ENCODE peak calls at places on chromosomes 7 and 10, in eight cellular contexts. One of them, this sample, is unnamed.

GRCh38 chr10:21399392-21400015 is 126.0 kb downstream of the SKIDA1 start:
- DNase-seq in OCI-LY7: no peak
- DNase-seq in left ventricle myocardium inferior: no peak
- DNase-seq in suprapubic skin: no peak
- DNase-seq in right atrium auricular region: no peak
- DNase-seq in body of pancreas: no peak
- DNase-seq in HCT116: no peak
- DNase-seq in A549: peak; percentile 34
- DNase-seq in this sample: no peak

GRCh38 chr10:21297525-21298383 is 227.7 kb downstream of the SKIDA1 start:
- DNase-seq in HCT116: no peak
- DNase-seq in right atrium auricular region: no peak
- DNase-seq in A549: no peak
- DNase-seq in OCI-LY7: no peak
- DNase-seq in left ventricle myocardium inferior: no peak
- DNase-seq in body of pancreas: no peak
- DNase-seq in suprapubic skin: no peak
- DNase-seq in this sample: no peak

GRCh38 chr7:132942721-132943120 is 139.2 kb downstream of the CHCHD3 start:
- DNase-seq in left ventricle myocardium inferior: no peak
- DNase-seq in OCI-LY7: no peak
- DNase-seq in suprapubic skin: no peak
- DNase-seq in body of pancreas: no peak
- DNase-seq in HCT116: no peak
- DNase-seq in A549: no peak
- DNase-seq in right atrium auricular region: no peak
- DNase-seq in this sample: no peak

GRCh38 chr10:12181065-12181775 is 14.5 kb downstream of the NUDT5 start:
- DNase-seq in left ventricle myocardium inferior: no peak
- DNase-seq in right atrium auricular region: no peak
- DNase-seq in A549: no peak
- DNase-seq in HCT116: no peak
- DNase-seq in suprapubic skin: no peak
- DNase-seq in OCI-LY7: no peak
- DNase-seq in body of pancreas: peak; percentile 44
- DNase-seq in this sample: peak; percentile 8

GRCh38 chr7:2405601-2406345 is 2.4 kb downstream of the CHST12 start:
- DNase-seq in HCT116: no peak
- DNase-seq in OCI-LY7: peak; percentile 64
- DNase-seq in right atrium auricular region: no peak
- DNase-seq in body of pancreas: no peak
- DNase-seq in A549: no peak
- DNase-seq in suprapubic skin: no peak
- DNase-seq in left ventricle myocardium inferior: no peak
- DNase-seq in this sample: no peak

GRCh38 chr10:22958338-22958737 is 30.5 kb downstream of the ARMC3 start:
- DNase-seq in left ventricle myocardium inferior: no peak
- DNase-seq in A549: no peak
- DNase-seq in OCI-LY7: no peak
- DNase-seq in right atrium auricular region: no peak
- DNase-seq in HCT116: no peak
- DNase-seq in body of pancreas: no peak
- DNase-seq in suprapubic skin: no peak
- DNase-seq in this sample: no peak

GRCh38 chr7:8160810-8161209 is 101.2 kb downstream of the ICA1 start:
- DNase-seq in OCI-LY7: no peak
- DNase-seq in right atrium auricular region: no peak
- DNase-seq in left ventricle myocardium inferior: no peak
- DNase-seq in suprapubic skin: no peak
- DNase-seq in body of pancreas: no peak
- DNase-seq in HCT116: no peak
- DNase-seq in A549: no peak
- DNase-seq in this sample: no peak

GRCh38 chr7:29140873-29141468 is 5.4 kb downstream of the CPVL start:
- DNase-seq in right atrium auricular region: no peak
- DNase-seq in suprapubic skin: no peak
- DNase-seq in body of pancreas: peak; percentile 50
- DNase-seq in A549: no peak
- DNase-seq in left ventricle myocardium inferior: no peak
- DNase-seq in HCT116: no peak
- DNase-seq in OCI-LY7: no peak
- DNase-seq in this sample: no peak

GRCh38 chr7:14375998-14376397 is 386.5 kb upstream of the ETV1 start:
- DNase-seq in A549: no peak
- DNase-seq in suprapubic skin: no peak
- DNase-seq in body of pancreas: no peak
- DNase-seq in OCI-LY7: no peak
- DNase-seq in right atrium auricular region: no peak
- DNase-seq in left ventricle myocardium inferior: no peak
- DNase-seq in HCT116: no peak
- DNase-seq in this sample: no peak

GRCh38 chr7:27143022-27143949 is at the start of gene HOXA5:
- DNase-seq in A549: peak; percentile 95
- DNase-seq in suprapubic skin: peak; percentile 80
- DNase-seq in HCT116: no peak
- DNase-seq in right atrium auricular region: no peak
- DNase-seq in OCI-LY7: peak; percentile 48
- DNase-seq in body of pancreas: peak; percentile 65
- DNase-seq in left ventricle myocardium inferior: no peak
- DNase-seq in this sample: no peak

GRCh38 chr7:71682841-71683341 is 550.9 kb downstream of the GALNT17 start:
- DNase-seq in right atrium auricular region: no peak
- DNase-seq in left ventricle myocardium inferior: no peak
- DNase-seq in OCI-LY7: no peak
- DNase-seq in body of pancreas: no peak
- DNase-seq in suprapubic skin: no peak
- DNase-seq in A549: no peak
- DNase-seq in HCT116: no peak
- DNase-seq in this sample: no peak

GRCh38 chr10:91163709-91164474 is 56.6 kb upstream of the PCGF5 start:
- DNase-seq in right atrium auricular region: peak; percentile 89
- DNase-seq in body of pancreas: peak; percentile 81
- DNase-seq in suprapubic skin: peak; percentile 89
- DNase-seq in HCT116: peak; percentile 15
- DNase-seq in A549: peak; percentile 76
- DNase-seq in OCI-LY7: no peak
- DNase-seq in left ventricle myocardium inferior: peak; percentile 41
- DNase-seq in this sample: peak; percentile 40
- TF ChIP-seq CTCF in right atrium auricular region: no peak
- TF ChIP-seq CTCF in body of pancreas: no peak
- TF ChIP-seq CTCF in suprapubic skin: no peak
- TF ChIP-seq CTCF in HCT116: no peak
- TF ChIP-seq CTCF in A549: no peak
- TF ChIP-seq CTCF in OCI-LY7: peak; percentile 24
- TF ChIP-seq CTCF in left ventricle myocardium inferior: no peak
- TF ChIP-seq CTCF in this sample: no peak

GRCh38 chr10:44413416-44413815 is 28.5 kb upstream of the CXCL12 start:
- DNase-seq in OCI-LY7: no peak
- DNase-seq in A549: no peak
- DNase-seq in HCT116: no peak
- DNase-seq in suprapubic skin: no peak
- DNase-seq in left ventricle myocardium inferior: no peak
- DNase-seq in body of pancreas: no peak
- DNase-seq in right atrium auricular region: no peak
- DNase-seq in this sample: no peak

GRCh38 chr10:44416976-44417375 is 32.1 kb upstream of the CXCL12 start:
- DNase-seq in body of pancreas: no peak
- DNase-seq in HCT116: no peak
- DNase-seq in OCI-LY7: no peak
- DNase-seq in right atrium auricular region: no peak
- DNase-seq in left ventricle myocardium inferior: no peak
- DNase-seq in suprapubic skin: no peak
- DNase-seq in A549: no peak
- DNase-seq in this sample: no peak

GRCh38 chr10:44415121-44415520 is 30.2 kb upstream of the CXCL12 start:
- DNase-seq in A549: no peak
- DNase-seq in OCI-LY7: no peak
- DNase-seq in HCT116: no peak
- DNase-seq in left ventricle myocardium inferior: no peak
- DNase-seq in body of pancreas: no peak
- DNase-seq in suprapubic skin: no peak
- DNase-seq in right atrium auricular region: no peak
- DNase-seq in this sample: no peak

GRCh38 chr10:44416021-44416758 is 31.3 kb upstream of the CXCL12 start:
- DNase-seq in suprapubic skin: peak; percentile 50
- DNase-seq in body of pancreas: no peak
- DNase-seq in left ventricle myocardium inferior: no peak
- DNase-seq in OCI-LY7: no peak
- DNase-seq in A549: no peak
- DNase-seq in HCT116: no peak
- DNase-seq in right atrium auricular region: peak; percentile 54
- DNase-seq in this sample: no peak

DNA sequence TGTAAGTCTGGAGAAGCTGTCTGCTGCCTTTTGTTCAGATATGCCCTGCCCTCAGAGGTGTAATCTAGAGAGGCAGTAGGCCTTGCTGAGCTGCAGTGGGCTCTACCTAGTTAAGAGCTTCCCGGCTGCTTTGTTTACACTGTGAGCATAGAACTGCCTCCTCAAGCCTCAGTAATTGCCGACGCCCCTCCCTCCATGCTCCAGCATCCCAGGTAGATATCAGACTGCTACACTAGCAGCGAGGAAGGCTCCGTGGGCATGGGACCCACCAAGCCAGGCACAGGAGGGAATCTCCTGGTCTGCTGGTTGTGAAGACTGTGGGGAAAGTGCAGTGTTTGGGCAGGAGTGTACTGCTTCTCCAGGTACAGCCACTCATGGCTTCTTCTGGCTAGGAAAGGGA is 26.4 kb upstream of the CXCL12 start:
- DNase-seq in left ventricle myocardium inferior: no peak
- DNase-seq in OCI-LY7: no peak
- DNase-seq in suprapubic skin: no peak
- DNase-seq in HCT116: no peak
- DNase-seq in A549: no peak
- DNase-seq in body of pancreas: no peak
- DNase-seq in right atrium auricular region: no peak
- DNase-seq in this sample: no peak
- H3K4me3 ChIP-seq in left ventricle myocardium inferior: no peak overlapping the region
- H3K4me3 ChIP-seq in OCI-LY7: no peak overlapping the region
- H3K4me3 ChIP-seq in suprapubic skin: no peak overlapping the region
- H3K4me3 ChIP-seq in HCT116: no peak overlapping the region
- H3K4me3 ChIP-seq in A549: no peak overlapping the region
- H3K4me3 ChIP-seq in body of pancreas: no peak overlapping the region
- H3K4me3 ChIP-seq in right atrium auricular region: no peak overlapping the region
- H3K4me3 ChIP-seq in this sample: no peak overlapping the region

GRCh38 chr7:729154-730000 is 2.3 kb upstream of the PRKAR1B start:
- DNase-seq in OCI-LY7: no peak
- DNase-seq in body of pancreas: no peak
- DNase-seq in A549: no peak
- DNase-seq in suprapubic skin: no peak
- DNase-seq in HCT116: no peak
- DNase-seq in left ventricle myocardium inferior: no peak
- DNase-seq in right atrium auricular region: no peak
- DNase-seq in this sample: no peak

GRCh38 chr7:732094-732541 is 5.0 kb upstream of the PRKAR1B start:
- DNase-seq in body of pancreas: peak; percentile 88
- DNase-seq in OCI-LY7: no peak
- DNase-seq in left ventricle myocardium inferior: peak; percentile 51
- DNase-seq in HCT116: peak; percentile 24
- DNase-seq in suprapubic skin: peak; percentile 78
- DNase-seq in right atrium auricular region: no peak
- DNase-seq in A549: peak; percentile 41
- DNase-seq in this sample: no peak

GRCh38 chr7:730501-731439 is 3.7 kb upstream of the PRKAR1B start:
- DNase-seq in left ventricle myocardium inferior: no peak
- DNase-seq in body of pancreas: no peak
- DNase-seq in right atrium auricular region: no peak
- DNase-seq in HCT116: no peak
- DNase-seq in suprapubic skin: no peak
- DNase-seq in OCI-LY7: no peak
- DNase-seq in A549: no peak
- DNase-seq in this sample: no peak

GRCh38 chr7:732556-732955 is 5.5 kb upstream of the PRKAR1B start:
- DNase-seq in left ventricle myocardium inferior: no peak
- DNase-seq in body of pancreas: no peak
- DNase-seq in suprapubic skin: no peak
- DNase-seq in OCI-LY7: no peak
- DNase-seq in right atrium auricular region: no peak
- DNase-seq in A549: no peak
- DNase-seq in HCT116: no peak
- DNase-seq in this sample: no peak

GRCh38 chr7:731440-732085 is 4.5 kb upstream of the PRKAR1B start:
- DNase-seq in right atrium auricular region: no peak
- DNase-seq in OCI-LY7: no peak
- DNase-seq in body of pancreas: no peak
- DNase-seq in A549: no peak
- DNase-seq in HCT116: no peak
- DNase-seq in suprapubic skin: peak; percentile 44
- DNase-seq in left ventricle myocardium inferior: no peak
- DNase-seq in this sample: no peak
- H3K4me1 ChIP-seq in right atrium auricular region: no peaks in the 10 kb centered on the region
- H3K4me1 ChIP-seq in OCI-LY7: peaks cover 10% of the 10 kb centered on the region
- H3K4me1 ChIP-seq in body of pancreas: peaks cover 23% of the 10 kb centered on the region
- H3K4me1 ChIP-seq in A549: peaks cover 13% of the 10 kb centered on the region
- H3K4me1 ChIP-seq in HCT116: peaks cover 21% of the 10 kb centered on the region
- H3K4me1 ChIP-seq in suprapubic skin: peaks cover 19% of the 10 kb centered on the region
- H3K4me1 ChIP-seq in left ventricle myocardium inferior: peaks cover 52% of the 10 kb centered on the region
- H3K4me1 ChIP-seq in this sample: peaks cover 9% of the 10 kb centered on the region

GRCh38 chr7:36906448-36906847 is 182.2 kb upstream of the AOAH start:
- DNase-seq in HCT116: no peak
- DNase-seq in right atrium auricular region: no peak
- DNase-seq in left ventricle myocardium inferior: no peak
- DNase-seq in suprapubic skin: no peak
- DNase-seq in A549: no peak
- DNase-seq in body of pancreas: no peak
- DNase-seq in OCI-LY7: no peak
- DNase-seq in this sample: no peak

GRCh38 chr7:36910859-36911258 is 186.6 kb upstream of the AOAH start:
- DNase-seq in HCT116: no peak
- DNase-seq in OCI-LY7: no peak
- DNase-seq in suprapubic skin: no peak
- DNase-seq in A549: no peak
- DNase-seq in left ventricle myocardium inferior: no peak
- DNase-seq in right atrium auricular region: no peak
- DNase-seq in body of pancreas: no peak
- DNase-seq in this sample: no peak

GRCh38 chr7:36911788-36912187 is 187.5 kb upstream of the AOAH start:
- DNase-seq in HCT116: no peak
- DNase-seq in OCI-LY7: no peak
- DNase-seq in suprapubic skin: no peak
- DNase-seq in left ventricle myocardium inferior: no peak
- DNase-seq in body of pancreas: peak; percentile 31
- DNase-seq in right atrium auricular region: no peak
- DNase-seq in A549: no peak
- DNase-seq in this sample: no peak

GRCh38 chr7:36906956-36907355 is 182.7 kb upstream of the AOAH start:
- DNase-seq in left ventricle myocardium inferior: no peak
- DNase-seq in OCI-LY7: no peak
- DNase-seq in HCT116: no peak
- DNase-seq in body of pancreas: no peak
- DNase-seq in right atrium auricular region: no peak
- DNase-seq in suprapubic skin: no peak
- DNase-seq in A549: no peak
- DNase-seq in this sample: no peak

DNA sequence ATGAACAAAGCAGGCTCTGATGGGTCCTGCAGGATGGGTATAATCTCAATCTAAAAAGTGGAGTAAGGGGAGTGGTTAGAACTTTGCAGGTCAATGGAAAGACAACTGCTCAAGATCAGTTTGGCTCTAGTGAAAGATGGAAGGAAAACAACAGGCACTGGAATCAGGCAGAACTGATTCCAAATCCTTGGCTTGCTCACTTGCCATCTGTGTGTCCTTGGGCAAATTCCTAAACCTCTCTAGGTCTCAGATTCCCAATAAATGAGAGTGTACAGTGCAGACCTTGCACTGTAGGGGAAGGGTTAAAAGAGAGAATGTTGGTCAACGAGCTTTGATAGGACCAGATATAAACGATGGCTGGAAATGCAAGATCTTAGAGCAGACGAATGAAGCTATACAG is 186.1 kb upstream of the AOAH start:
- DNase-seq in right atrium auricular region: no peak
- DNase-seq in A549: no peak
- DNase-seq in suprapubic skin: no peak
- DNase-seq in body of pancreas: no peak
- DNase-seq in OCI-LY7: no peak
- DNase-seq in HCT116: no peak
- DNase-seq in left ventricle myocardium inferior: no peak
- DNase-seq in this sample: no peak
- TF ChIP-seq CTCF in right atrium auricular region: no peak
- TF ChIP-seq CTCF in A549: no peak
- TF ChIP-seq CTCF in suprapubic skin: no peak
- TF ChIP-seq CTCF in body of pancreas: no peak
- TF ChIP-seq CTCF in OCI-LY7: no peak
- TF ChIP-seq CTCF in HCT116: no peak
- TF ChIP-seq CTCF in left ventricle myocardium inferior: no peak
- TF ChIP-seq CTCF in this sample: no peak

This sample was measured in esophagus squamous epithelium.